ENCODE peak calls at places on chromosomes 5 and 9, in five cellular contexts. C, R, F, M and D are unnamed samples.

GRCh38 chr9:129414377-129415021 is 206.4 kb downstream of the C9orf50 start:
- DNase-seq in C (peak; percentile 48), R (no peak), F (peak; percentile 42), M (no peak), D (no peak)

GRCh38 chr9:81964216-81965171 is 21.2 kb downstream of the SPATA31D3 start:
- DNase-seq in C (peak; percentile 23), R (no peak), F (no peak), M (no peak), D (no peak)

GRCh38 chr5:2910401-2911175 is 159.1 kb upstream of the IRX2 start:
- DNase-seq in C (no peak), R (no peak), F (no peak), M (no peak), D (no peak)

GRCh38 chr5:23064710-23065109 is 211.6 kb upstream of the CDH12 start:
- DNase-seq in C (no peak), R (no peak), F (no peak), M (no peak), D (no peak)

GRCh38 chr5:55621218-55621617 is 86.5 kb upstream of the PLPP1 start:
- DNase-seq in C (no peak), R (no peak), F (no peak), M (no peak), D (no peak)

GRCh38 chr9:84871983-84872382 is 202.5 kb downstream of the NTRK2 start:
- DNase-seq in C (no peak), R (no peak), F (no peak), M (no peak), D (no peak)

GRCh38 chr5:180643191-180643851 is 6.1 kb downstream of the FLT4 start:
- DNase-seq in C (no peak), R (no peak), F (peak; percentile 7), M (peak; percentile 51), D (no peak)

GRCh38 chr5:93677344-93678021 is 63.9 kb downstream of the POU5F2 start:
- DNase-seq in C (peak; percentile 94), R (peak; percentile 42), F (peak; percentile 21), M (no peak), D (peak; percentile 23)

GRCh38 chr5:106849266-106849665 is 821.5 kb downstream of the EFNA5 start:
- DNase-seq in C (no peak), R (no peak), F (no peak), M (no peak), D (no peak)

GRCh38 chr5:136811086-136811485 is 445.7 kb upstream of the TRPC7 start:
- DNase-seq in C (peak; percentile 41), R (no peak), F (no peak), M (no peak), D (no peak)

GRCh38 chr5:91020065-91020800 is 362.9 kb downstream of the ARRDC3 start:
- DNase-seq in C (peak; percentile 14), R (no peak), F (no peak), M (no peak), D (no peak)

GRCh38 chr5:177306674-177307543 is 3.3 kb downstream of the PRELID1 start:
- DNase-seq in C (peak; percentile 89), R (no peak), F (no peak), M (peak; percentile 65), D (no peak)

GRCh38 chr5:166716856-166717492 is 1574.5 kb upstream of the WWC1 start:
- DNase-seq in C (no peak), R (no peak), F (no peak), M (no peak), D (no peak)

GRCh38 chr5:142743677-142744441 is 26.3 kb upstream of the ARHGAP26 start:
- DNase-seq in C (peak; percentile 72), R (no peak), F (no peak), M (no peak), D (no peak)

GRCh38 chr5:149682532-149683076 is 47.5 kb upstream of the PPARGC1B start:
- DNase-seq in C (no peak), R (no peak), F (no peak), M (no peak), D (no peak)

GRCh38 chr5:43425965-43426364 is 13.8 kb upstream of the CCL28 start:
- DNase-seq in C (peak; percentile 58), R (no peak), F (no peak), M (no peak), D (no peak)

GRCh38 chr9:133521122-133522072 is 3.4 kb downstream of the MYMK start:
- DNase-seq in C (no peak), R (no peak), F (no peak), M (peak; percentile 89), D (no peak)

DNA sequence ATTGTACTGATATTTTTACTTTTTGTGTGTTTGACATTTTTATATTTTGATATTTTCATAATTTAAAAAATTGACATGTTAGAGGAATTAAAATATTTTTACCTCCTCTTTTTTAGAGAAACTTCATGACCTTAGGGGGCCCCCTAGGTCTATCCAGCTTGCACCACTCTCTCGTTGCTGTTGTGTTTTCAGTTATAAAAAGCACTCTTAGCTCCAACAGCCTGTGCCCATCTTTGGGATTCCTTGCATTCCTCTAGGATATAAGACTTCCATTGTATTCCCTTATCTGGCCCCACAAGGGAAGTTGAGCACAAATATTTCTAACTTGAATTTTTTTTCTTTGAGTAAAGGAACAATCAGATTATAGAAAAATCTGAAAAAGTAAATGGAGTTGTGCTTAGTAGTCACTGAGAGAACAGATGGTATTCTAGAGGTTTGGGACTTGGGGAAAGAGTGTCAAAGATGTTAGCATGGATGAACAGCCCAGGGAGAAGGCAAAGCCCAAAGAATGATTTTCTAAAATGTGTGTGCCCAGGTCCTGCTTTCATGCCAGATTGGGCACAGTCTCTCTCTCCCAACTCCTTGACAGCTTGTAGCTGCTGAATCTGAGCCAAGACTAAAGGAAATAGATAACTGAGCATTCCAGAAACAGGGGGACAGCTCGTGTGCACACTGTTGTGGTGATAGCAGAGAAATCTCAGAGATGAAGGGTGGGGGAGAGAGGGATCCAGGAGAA is 245.5 kb downstream of the SH3GL2 start:
- DNase-seq in C (peak; percentile 93), R (no peak), F (no peak), M (no peak), D (no peak)
- TF ChIP-seq CTCF in C (peak; percentile 24), R (no peak), F (no peak), M (no peak), D (no peak)

DNA sequence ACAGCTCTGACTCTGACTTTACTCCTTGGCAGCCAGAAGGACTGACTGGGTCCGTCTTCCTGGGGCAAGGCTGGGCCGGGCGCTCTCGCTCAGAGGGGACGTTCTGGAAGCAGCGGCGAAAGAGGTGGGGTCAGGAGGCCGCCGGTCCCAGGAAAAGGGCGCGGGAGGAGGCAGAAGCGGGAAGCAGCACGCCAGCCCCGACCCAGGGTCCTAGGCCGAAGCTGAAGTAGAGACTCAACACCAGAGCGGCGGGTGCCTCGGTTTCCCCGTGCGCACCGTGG is 1.5 kb downstream of the SHB start:
- DNase-seq in C (no peak), R (no peak), F (peak; percentile 28), M (peak; percentile 67), D (no peak)
- H3K4me1 ChIP-seq in C (peaks cover 32% of the 10 kb centered on the region), R (peaks cover 67% of the 10 kb centered on the region), F (peaks cover 81% of the 10 kb centered on the region), M (peaks cover 40% of the 10 kb centered on the region), D (peaks cover 15% of the 10 kb centered on the region)

GRCh38 chr5:80207832-80208231 is 48.0 kb downstream of the SERINC5 start:
- DNase-seq in C (no peak), R (no peak), F (no peak), M (no peak), D (no peak)
- H3K9me3 ChIP-seq in C (no peaks in the 10 kb centered on the region), R (peaks cover 3% of the 10 kb centered on the region), F (peaks cover 6% of the 10 kb centered on the region), M (no peaks in the 10 kb centered on the region), D (no peaks in the 10 kb centered on the region)

GRCh38 chr9:68575821-68576220 is 35.1 kb upstream of the TMEM252 start:
- DNase-seq in C (no peak), R (no peak), F (no peak), M (no peak), D (no peak)

GRCh38 chr9:68577778-68578591 is 37.3 kb upstream of the TMEM252 start:
- DNase-seq in C (no peak), R (no peak), F (no peak), M (no peak), D (no peak)

DNA sequence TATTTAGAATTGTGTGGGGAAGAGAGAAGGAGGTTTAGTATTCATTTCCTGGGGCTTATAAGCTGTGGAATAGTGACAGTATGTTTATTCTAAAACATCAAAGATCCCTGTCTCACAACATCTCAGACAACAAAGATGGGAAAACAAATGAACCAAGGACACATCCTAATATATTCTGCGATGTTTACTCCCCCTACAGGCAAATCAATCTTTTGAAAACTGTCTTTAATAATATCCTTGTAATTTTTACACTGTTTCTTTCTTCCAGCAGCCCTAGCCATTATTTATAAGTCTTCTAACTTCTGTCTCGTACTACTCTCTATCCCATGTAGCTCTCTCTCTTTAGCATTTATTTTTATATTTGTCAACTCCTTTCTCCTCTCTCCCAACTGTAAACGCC is 33.5 kb upstream of the TMEM252 start:
- DNase-seq in C (peak; percentile 16), R (no peak), F (no peak), M (no peak), D (no peak)
- TF ChIP-seq CTCF in C (peak; percentile 35), R (peak; percentile 22), F (peak; percentile 56), M (peak; percentile 24), D (peak; percentile 39)

DNA sequence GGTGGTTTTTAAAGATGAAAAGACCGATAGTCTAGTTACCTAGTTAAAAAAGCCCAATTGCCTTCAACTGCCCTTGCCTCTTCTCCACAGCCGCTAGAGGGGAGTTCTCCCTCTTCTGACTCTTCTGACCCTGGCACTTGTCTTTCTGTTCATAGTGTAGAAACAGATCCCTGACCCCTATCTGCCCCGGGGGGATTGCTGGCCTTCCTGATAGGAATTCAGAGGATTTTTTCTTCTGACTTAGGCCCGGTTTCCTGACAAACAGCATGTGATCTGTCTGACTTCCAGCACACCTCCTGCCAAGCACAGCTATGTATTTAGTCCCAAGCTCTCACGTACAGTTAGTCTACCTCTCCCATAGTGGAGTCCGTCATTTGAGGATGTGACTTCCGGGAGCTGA is 5.0 kb upstream of the TMEM268 start:
- DNase-seq in C (no peak), R (no peak), F (no peak), M (no peak), D (no peak)
- H3K4me1 ChIP-seq in C (no peaks in the 10 kb centered on the region), R (peaks cover 9% of the 10 kb centered on the region), F (peaks cover 17% of the 10 kb centered on the region), M (peaks cover 40% of the 10 kb centered on the region), D (no peaks in the 10 kb centered on the region)

GRCh38 chr5:178373711-178374110 is 141.1 kb upstream of the PHYKPL start:
- DNase-seq in C (no peak), R (no peak), F (no peak), M (peak; percentile 54), D (no peak)

GRCh38 chr5:178377583-178378270 is 145.1 kb upstream of the PHYKPL start:
- DNase-seq in C (no peak), R (no peak), F (no peak), M (peak; percentile 48), D (no peak)

GRCh38 chr5:178372091-178372695 is 139.6 kb upstream of the PHYKPL start:
- DNase-seq in C (no peak), R (no peak), F (no peak), M (peak; percentile 50), D (no peak)

GRCh38 chr5:178376906-178377582 is 144.4 kb upstream of the PHYKPL start:
- DNase-seq in C (no peak), R (no peak), F (no peak), M (peak; percentile 43), D (no peak)

GRCh38 chr5:178375348-178375747 is 142.7 kb upstream of the PHYKPL start:
- DNase-seq in C (no peak), R (no peak), F (no peak), M (peak; percentile 31), D (no peak)
- H3K9me3 ChIP-seq in C (no peaks in the 10 kb centered on the region), R (no peaks in the 10 kb centered on the region), F (no peaks in the 10 kb centered on the region), M (no peaks in the 10 kb centered on the region), D (no peaks in the 10 kb centered on the region)

GRCh38 chr9:97847474-97848236 is 5.4 kb upstream of the FOXE1 start:
- DNase-seq in C (no peak), R (no peak), F (no peak), M (no peak), D (no peak)
- TF ChIP-seq CTCF in C (no peak), R (no peak), F (no peak), M (no peak), D (no peak)

GRCh38 chr5:132444061-132444460 is 46.5 kb downstream of the IRF1 start:
- DNase-seq in C (no peak), R (no peak), F (no peak), M (no peak), D (no peak)
- H3K4me1 ChIP-seq in C (no peaks in the 10 kb centered on the region), R (peaks cover 45% of the 10 kb centered on the region), F (peaks cover 98% of the 10 kb centered on the region), M (peaks cover 20% of the 10 kb centered on the region), D (peaks cover 44% of the 10 kb centered on the region)